ENCODE peak calls at places on chromosomes 11 and 22, in ten cellular contexts. One of them, this sample, is unnamed.

GRCh38 chr22:31272522-31273446 is 19.5 kb downstream of the PIK3IP1 start:
- DNase-seq in neural crest cell: peak; percentile 65
- DNase-seq in esophagus muscularis mucosa: no peak
- DNase-seq in pancreas: peak; percentile 62
- DNase-seq in HL-60: no peak
- DNase-seq in fibroblast of mammary gland: peak; percentile 68
- DNase-seq in foreskin fibroblast: peak; percentile 81
- DNase-seq in NB4: peak; percentile 68
- DNase-seq in endothelial cell: peak; percentile 50
- DNase-seq in spleen: no peak
- DNase-seq in this sample: peak; percentile 62

GRCh38 chr22:42688914-42689275 is 31.8 kb downstream of the A4GALT start:
- DNase-seq in neural crest cell: no peak
- DNase-seq in esophagus muscularis mucosa: no peak
- DNase-seq in pancreas: no peak
- DNase-seq in HL-60: no peak
- DNase-seq in fibroblast of mammary gland: no peak
- DNase-seq in foreskin fibroblast: peak; percentile 17
- DNase-seq in NB4: no peak
- DNase-seq in endothelial cell: no peak
- DNase-seq in spleen: no peak
- DNase-seq in this sample: peak; percentile 43

GRCh38 chr11:93100211-93100610 is 97.6 kb downstream of the SLC36A4 start:
- DNase-seq in neural crest cell: no peak
- DNase-seq in esophagus muscularis mucosa: no peak
- DNase-seq in pancreas: no peak
- DNase-seq in HL-60: no peak
- DNase-seq in fibroblast of mammary gland: peak; percentile 21
- DNase-seq in foreskin fibroblast: no peak
- DNase-seq in NB4: no peak
- DNase-seq in endothelial cell: no peak
- DNase-seq in spleen: no peak
- DNase-seq in this sample: no peak

GRCh38 chr11:5689551-5689983 is at the start of gene TRIM22:
- DNase-seq in neural crest cell: no peak
- DNase-seq in esophagus muscularis mucosa: peak; percentile 88
- DNase-seq in pancreas: no peak
- DNase-seq in HL-60: peak; percentile 57
- DNase-seq in fibroblast of mammary gland: peak; percentile 79
- DNase-seq in foreskin fibroblast: peak; percentile 61
- DNase-seq in NB4: peak; percentile 86
- DNase-seq in endothelial cell: no peak
- DNase-seq in spleen: no peak
- DNase-seq in this sample: no peak

GRCh38 chr11:60887531-60887930 is 18.9 kb downstream of the PRPF19 start:
- DNase-seq in neural crest cell: no peak
- DNase-seq in esophagus muscularis mucosa: no peak
- DNase-seq in pancreas: peak; percentile 44
- DNase-seq in HL-60: no peak
- DNase-seq in fibroblast of mammary gland: peak; percentile 69
- DNase-seq in foreskin fibroblast: peak; percentile 77
- DNase-seq in NB4: peak; percentile 74
- DNase-seq in endothelial cell: peak; percentile 62
- DNase-seq in spleen: no peak
- DNase-seq in this sample: peak; percentile 47

GRCh38 chr11:93823210-93823609 is 27.2 kb downstream of the VSTM5 start:
- DNase-seq in neural crest cell: no peak
- DNase-seq in esophagus muscularis mucosa: no peak
- DNase-seq in pancreas: no peak
- DNase-seq in HL-60: no peak
- DNase-seq in fibroblast of mammary gland: no peak
- DNase-seq in foreskin fibroblast: no peak
- DNase-seq in NB4: no peak
- DNase-seq in endothelial cell: no peak
- DNase-seq in spleen: no peak
- DNase-seq in this sample: no peak

GRCh38 chr11:111982019-111982464 is 43.2 kb upstream of the DLAT start:
- DNase-seq in neural crest cell: no peak
- DNase-seq in esophagus muscularis mucosa: no peak
- DNase-seq in pancreas: peak; percentile 88
- DNase-seq in HL-60: no peak
- DNase-seq in fibroblast of mammary gland: peak; percentile 46
- DNase-seq in foreskin fibroblast: peak; percentile 64
- DNase-seq in NB4: peak; percentile 44
- DNase-seq in endothelial cell: peak; percentile 69
- DNase-seq in spleen: no peak
- DNase-seq in this sample: peak; percentile 73

GRCh38 chr22:20765938-20766337 is 8.0 kb upstream of the SERPIND1 start:
- DNase-seq in neural crest cell: no peak
- DNase-seq in esophagus muscularis mucosa: no peak
- DNase-seq in pancreas: no peak
- DNase-seq in HL-60: no peak
- DNase-seq in fibroblast of mammary gland: no peak
- DNase-seq in foreskin fibroblast: no peak
- DNase-seq in NB4: no peak
- DNase-seq in endothelial cell: no peak
- DNase-seq in spleen: no peak
- DNase-seq in this sample: no peak

GRCh38 chr11:7638710-7639642 is 34.3 kb downstream of the CYB5R2 start:
- DNase-seq in neural crest cell: no peak
- DNase-seq in esophagus muscularis mucosa: no peak
- DNase-seq in pancreas: no peak
- DNase-seq in HL-60: no peak
- DNase-seq in fibroblast of mammary gland: no peak
- DNase-seq in foreskin fibroblast: no peak
- DNase-seq in NB4: no peak
- DNase-seq in endothelial cell: no peak
- DNase-seq in spleen: no peak
- DNase-seq in this sample: no peak

GRCh38 chr11:75718406-75719088 is 909 bp downstream of the MOGAT2 start:
- DNase-seq in neural crest cell: no peak
- DNase-seq in esophagus muscularis mucosa: no peak
- DNase-seq in pancreas: no peak
- DNase-seq in HL-60: no peak
- DNase-seq in fibroblast of mammary gland: no peak
- DNase-seq in foreskin fibroblast: no peak
- DNase-seq in NB4: peak; percentile 28
- DNase-seq in endothelial cell: no peak
- DNase-seq in spleen: no peak
- DNase-seq in this sample: no peak

GRCh38 chr11:34114471-34114870 is 9.0 kb downstream of the NAT10 start:
- DNase-seq in neural crest cell: no peak
- DNase-seq in esophagus muscularis mucosa: no peak
- DNase-seq in pancreas: no peak
- DNase-seq in HL-60: no peak
- DNase-seq in fibroblast of mammary gland: no peak
- DNase-seq in foreskin fibroblast: peak; percentile 46
- DNase-seq in NB4: no peak
- DNase-seq in endothelial cell: no peak
- DNase-seq in spleen: no peak
- DNase-seq in this sample: no peak

DNA sequence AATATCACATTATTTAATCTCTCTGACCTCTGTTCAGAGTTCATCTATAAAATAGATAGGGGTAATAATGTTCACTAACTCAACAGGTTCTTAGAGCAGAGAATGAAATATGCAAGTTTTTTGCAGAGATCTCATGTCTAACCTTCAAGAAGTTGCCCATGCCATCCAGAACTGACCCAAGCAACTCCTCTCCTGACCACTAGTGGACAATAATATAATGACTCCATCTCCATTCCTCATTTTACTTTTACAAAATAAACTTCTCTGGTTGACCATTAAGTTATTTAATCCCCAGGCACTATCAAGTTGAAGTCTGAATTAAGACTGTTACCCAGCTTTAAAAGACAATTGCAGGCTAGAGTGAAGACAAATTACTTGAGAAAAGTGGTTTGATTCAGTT is 382.6 kb downstream of the KCNA4 start:
- DNase-seq in neural crest cell: no peak
- DNase-seq in esophagus muscularis mucosa: no peak
- DNase-seq in pancreas: no peak
- DNase-seq in HL-60: no peak
- DNase-seq in fibroblast of mammary gland: no peak
- DNase-seq in foreskin fibroblast: no peak
- DNase-seq in NB4: no peak
- DNase-seq in endothelial cell: no peak
- DNase-seq in spleen: no peak
- DNase-seq in this sample: no peak
- TF ChIP-seq CTCF in neural crest cell: peak; percentile 40
- TF ChIP-seq CTCF in esophagus muscularis mucosa: no peak
- TF ChIP-seq CTCF in pancreas: peak; percentile 7
- TF ChIP-seq CTCF in HL-60: no peak
- TF ChIP-seq CTCF in fibroblast of mammary gland: peak; percentile 28
- TF ChIP-seq CTCF in foreskin fibroblast: no peak
- TF ChIP-seq CTCF in NB4: no peak
- TF ChIP-seq CTCF in endothelial cell: peak; percentile 49
- TF ChIP-seq CTCF in spleen: no peak
- TF ChIP-seq CTCF in this sample: no peak

DNA sequence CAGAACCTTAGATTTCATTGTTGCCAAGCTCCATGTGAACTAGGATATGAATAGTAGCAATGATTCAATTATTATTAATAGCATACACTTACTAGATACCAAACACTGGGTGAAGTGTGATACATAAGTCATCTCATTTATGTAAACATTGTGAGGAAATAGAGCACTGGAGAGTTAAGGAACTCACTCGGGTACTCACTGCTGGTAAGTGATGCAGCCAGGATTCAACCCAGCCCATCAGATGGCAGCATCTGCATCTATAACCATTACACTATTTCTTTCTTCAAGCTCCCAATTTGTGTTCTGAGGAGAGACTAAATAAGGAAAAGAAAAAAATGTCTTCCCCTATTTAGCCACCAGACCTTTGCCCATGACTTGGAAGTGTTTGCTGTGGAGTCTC is 10.2 kb upstream of the ALG8 start:
- DNase-seq in neural crest cell: no peak
- DNase-seq in esophagus muscularis mucosa: no peak
- DNase-seq in pancreas: no peak
- DNase-seq in HL-60: no peak
- DNase-seq in fibroblast of mammary gland: peak; percentile 80
- DNase-seq in foreskin fibroblast: peak; percentile 83
- DNase-seq in NB4: peak; percentile 48
- DNase-seq in endothelial cell: no peak
- DNase-seq in spleen: no peak
- DNase-seq in this sample: no peak
- TF ChIP-seq CTCF in neural crest cell: no peak
- TF ChIP-seq CTCF in esophagus muscularis mucosa: peak; percentile 55
- TF ChIP-seq CTCF in pancreas: no peak
- TF ChIP-seq CTCF in HL-60: no peak
- TF ChIP-seq CTCF in fibroblast of mammary gland: peak; percentile 35
- TF ChIP-seq CTCF in foreskin fibroblast: peak; percentile 47
- TF ChIP-seq CTCF in NB4: no peak
- TF ChIP-seq CTCF in endothelial cell: no peak
- TF ChIP-seq CTCF in spleen: no peak
- TF ChIP-seq CTCF in this sample: no peak

DNA sequence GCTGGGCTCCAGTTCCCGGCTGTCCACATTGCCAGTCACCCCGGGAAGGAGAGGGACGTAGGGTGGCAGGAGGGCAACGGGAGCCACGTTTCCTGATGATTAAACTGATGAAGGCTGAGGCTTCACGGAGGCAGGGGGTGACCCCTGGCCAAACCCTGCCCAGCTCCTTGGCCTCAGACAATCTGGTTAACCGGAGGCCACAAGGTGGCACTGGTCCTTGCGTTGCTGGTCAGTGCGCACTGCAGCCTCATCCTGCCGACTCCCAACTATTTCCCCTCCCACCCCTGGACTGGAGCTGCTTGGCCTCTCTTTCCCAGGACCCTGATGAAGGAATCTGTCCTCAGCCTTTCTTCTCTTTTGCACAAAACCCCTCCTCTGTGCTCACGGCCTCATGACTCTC is 75.3 kb downstream of the PDE2A start:
- DNase-seq in neural crest cell: peak; percentile 51
- DNase-seq in esophagus muscularis mucosa: no peak
- DNase-seq in pancreas: no peak
- DNase-seq in HL-60: no peak
- DNase-seq in fibroblast of mammary gland: peak; percentile 41
- DNase-seq in foreskin fibroblast: peak; percentile 52
- DNase-seq in NB4: no peak
- DNase-seq in endothelial cell: peak; percentile 73
- DNase-seq in spleen: no peak
- DNase-seq in this sample: peak; percentile 62
- TF ChIP-seq CTCF in neural crest cell: peak; percentile 55
- TF ChIP-seq CTCF in esophagus muscularis mucosa: peak; percentile 58
- TF ChIP-seq CTCF in pancreas: no peak
- TF ChIP-seq CTCF in HL-60: no peak
- TF ChIP-seq CTCF in fibroblast of mammary gland: peak; percentile 47
- TF ChIP-seq CTCF in foreskin fibroblast: peak; percentile 51
- TF ChIP-seq CTCF in NB4: peak; percentile 55
- TF ChIP-seq CTCF in endothelial cell: peak; percentile 44
- TF ChIP-seq CTCF in spleen: peak; percentile 64
- TF ChIP-seq CTCF in this sample: peak; percentile 56

GRCh38 chr11:69941546-69942332 is 122.5 kb upstream of the FGF3 start:
- DNase-seq in neural crest cell: no peak
- DNase-seq in esophagus muscularis mucosa: no peak
- DNase-seq in pancreas: no peak
- DNase-seq in HL-60: no peak
- DNase-seq in fibroblast of mammary gland: no peak
- DNase-seq in foreskin fibroblast: no peak
- DNase-seq in NB4: no peak
- DNase-seq in endothelial cell: no peak
- DNase-seq in spleen: peak; percentile 38
- DNase-seq in this sample: no peak

GRCh38 chr11:69938206-69938605 is 119.0 kb upstream of the FGF3 start:
- DNase-seq in neural crest cell: no peak
- DNase-seq in esophagus muscularis mucosa: no peak
- DNase-seq in pancreas: no peak
- DNase-seq in HL-60: no peak
- DNase-seq in fibroblast of mammary gland: no peak
- DNase-seq in foreskin fibroblast: no peak
- DNase-seq in NB4: no peak
- DNase-seq in endothelial cell: no peak
- DNase-seq in spleen: peak; percentile 42
- DNase-seq in this sample: no peak

GRCh38 chr11:69942333-69942820 is 123.2 kb upstream of the FGF3 start:
- DNase-seq in neural crest cell: no peak
- DNase-seq in esophagus muscularis mucosa: no peak
- DNase-seq in pancreas: no peak
- DNase-seq in HL-60: no peak
- DNase-seq in fibroblast of mammary gland: no peak
- DNase-seq in foreskin fibroblast: no peak
- DNase-seq in NB4: no peak
- DNase-seq in endothelial cell: no peak
- DNase-seq in spleen: peak; percentile 43
- DNase-seq in this sample: no peak

GRCh38 chr11:69939551-69940245 is 120.5 kb upstream of the FGF3 start:
- DNase-seq in neural crest cell: no peak
- DNase-seq in esophagus muscularis mucosa: no peak
- DNase-seq in pancreas: peak; percentile 36
- DNase-seq in HL-60: no peak
- DNase-seq in fibroblast of mammary gland: no peak
- DNase-seq in foreskin fibroblast: no peak
- DNase-seq in NB4: no peak
- DNase-seq in endothelial cell: no peak
- DNase-seq in spleen: peak; percentile 61
- DNase-seq in this sample: no peak

DNA sequence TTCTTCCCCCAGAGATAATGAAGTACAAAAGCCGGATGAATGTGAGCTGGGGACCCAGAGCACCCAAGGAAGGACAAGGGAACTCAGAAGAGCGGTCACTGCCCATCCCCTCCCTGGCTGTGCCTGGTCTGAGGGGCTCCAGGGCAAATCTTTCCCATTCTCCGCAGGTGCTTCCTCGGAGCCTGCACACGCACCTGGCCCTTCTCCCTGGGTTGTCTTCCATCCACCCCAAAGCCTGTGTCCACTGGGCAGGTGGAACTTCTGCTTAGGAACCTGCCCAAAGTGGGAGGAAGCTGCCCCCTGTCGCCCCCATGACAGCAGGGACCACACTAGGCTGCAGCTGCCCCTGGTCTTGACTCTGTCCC is 121.0 kb upstream of the FGF3 start:
- DNase-seq in neural crest cell: no peak
- DNase-seq in esophagus muscularis mucosa: no peak
- DNase-seq in pancreas: no peak
- DNase-seq in HL-60: no peak
- DNase-seq in fibroblast of mammary gland: no peak
- DNase-seq in foreskin fibroblast: no peak
- DNase-seq in NB4: no peak
- DNase-seq in endothelial cell: no peak
- DNase-seq in spleen: peak; percentile 56
- DNase-seq in this sample: no peak
- TF ChIP-seq CTCF in neural crest cell: no peak
- TF ChIP-seq CTCF in esophagus muscularis mucosa: no peak
- TF ChIP-seq CTCF in pancreas: no peak
- TF ChIP-seq CTCF in HL-60: no peak
- TF ChIP-seq CTCF in fibroblast of mammary gland: no peak
- TF ChIP-seq CTCF in foreskin fibroblast: no peak
- TF ChIP-seq CTCF in NB4: no peak
- TF ChIP-seq CTCF in endothelial cell: no peak
- TF ChIP-seq CTCF in spleen: no peak
- TF ChIP-seq CTCF in this sample: no peak